ENCODE peak calls at places on chromosomes 11 and 22, in seven cellular contexts. A, J, Z, R, V, U and M are unnamed samples.

GRCh38 chr11:77130763-77131513 is 2.9 kb downstream of the MYO7A start:
- DNase-seq in V (peak), A (no peak), U (peak), Z (no peak), J (no peak), R (no peak), M (no peak)

GRCh38 chr22:36790648-36791047 is 14.7 kb upstream of the IFT27 start:
- DNase-seq in J (no peak), A (no peak), V (no peak), U (no peak), R (peak), Z (no peak), M (no peak)

GRCh38 chr11:95092549-95093324 is 3.1 kb downstream of the ENDOD1 start:
- DNase-seq in R (peak), Z (no peak), U (peak), V (no peak), J (peak), A (no peak), M (no peak)

GRCh38 chr11:44743326-44743725 is 16.6 kb downstream of the TSPAN18 start:
- DNase-seq in R (no peak), V (no peak), A (no peak), U (no peak), Z (no peak), J (no peak), M (no peak)

GRCh38 chr11:48081151-48082010 is 101.0 kb downstream of the PTPRJ start:
- DNase-seq in Z (no peak), R (no peak), V (no peak), A (peak), J (no peak), U (peak), M (no peak)

GRCh38 chr11:112157274-112157766 is 6.6 kb downstream of the IL18 start:
- DNase-seq in A (peak), Z (no peak), U (peak), R (no peak), J (no peak), V (no peak), M (peak)

GRCh38 chr22:27399161-27399560 is 402.4 kb downstream of the MN1 start:
- DNase-seq in V (peak), U (peak), R (no peak), A (no peak), Z (no peak), J (no peak), M (no peak)

GRCh38 chr11:27795955-27796861 is 96.0 kb upstream of the BDNF start:
- DNase-seq in J (peak), Z (no peak), V (no peak), R (no peak), A (no peak), U (no peak), M (peak)

GRCh38 chr11:58615556-58615955 is 6.9 kb upstream of the CNTF start:
- DNase-seq in U (no peak), V (no peak), A (no peak), J (no peak), Z (no peak), R (no peak), M (no peak)

GRCh38 chr11:57792060-57792541 is 30.5 kb downstream of the CTNND1 start:
- DNase-seq in R (peak), V (no peak), A (no peak), U (no peak), Z (no peak), J (no peak), M (peak)